ENCODE peak calls at places on chromosomes 6 and 20, in eight cellular contexts. C, L, Z, E, M, Y, T and U are unnamed samples.

GRCh38 chr20:50416930-50417329 is 93.3 kb upstream of the PTPN1 start:
- DNase-seq in C (no peak), L (no peak), Z (no peak), E (no peak), M (no peak), Y (no peak), T (no peak), U (no peak)

GRCh38 chr6:41713161-41713649 is 22.2 kb downstream of the TFEB start:
- DNase-seq in C (no peak), L (peak), Z (no peak), E (no peak), M (peak), Y (no peak), T (peak), U (peak)

GRCh38 chr6:27290065-27290849 is 21.8 kb downstream of the POM121L2 start:
- DNase-seq in C (peak), L (no peak), Z (no peak), E (peak), M (no peak), Y (no peak), T (no peak), U (no peak)

GRCh38 chr6:75505426-75505825 is 11.8 kb upstream of the FILIP1 start:
- DNase-seq in C (no peak), L (no peak), Z (no peak), E (no peak), M (no peak), Y (no peak), T (no peak), U (no peak)

GRCh38 chr20:57216669-57217068 is 49.8 kb downstream of the BMP7 start:
- DNase-seq in C (no peak), L (no peak), Z (no peak), E (no peak), M (no peak), Y (no peak), T (no peak), U (no peak)

GRCh38 chr20:53736757-53737403 is 143.2 kb upstream of the ZNF217 start:
- DNase-seq in C (no peak), L (peak), Z (no peak), E (peak), M (no peak), Y (no peak), T (no peak), U (no peak)

GRCh38 chr6:57303931-57304681 is 13.3 kb upstream of the PRIM2 start:
- DNase-seq in C (no peak), L (no peak), Z (no peak), E (peak), M (no peak), Y (no peak), T (no peak), U (no peak)

GRCh38 chr6:98946877-98947410 is 802 bp downstream of the FBXL4 start:
- DNase-seq in C (no peak), L (peak), Z (peak), E (peak), M (peak), Y (peak), T (peak), U (peak)

GRCh38 chr6:170208651-170209353 is 82.1 kb downstream of the DLL1 start:
- DNase-seq in C (no peak), L (no peak), Z (no peak), E (no peak), M (no peak), Y (no peak), T (no peak), U (no peak)

GRCh38 chr20:19889011-19889953 is 127.9 kb upstream of the NAA20 start:
- DNase-seq in C (no peak), L (no peak), Z (no peak), E (peak), M (no peak), Y (no peak), T (peak), U (no peak)